ENCODE peak calls at places on chromosome 1, in four cellular contexts. F is mesendoderm, A is uterus, B is cardiac muscle cell. P is an unnamed sample. For H3K4me1 and H3K27me3, the result is how much of the 10 kb centered on the place peaks cover.

GRCh38 chr1:1187938-1188337 is 14.3 kb downstream of the TTLL10 start:
- DNase-seq in F (no peak), A (no peak), B (no peak), P (no peak)

GRCh38 chr1:5684791-5685190 is 307.4 kb downstream of the NPHP4 start:
- DNase-seq in F (no peak), A (no peak), B (no peak), P (no peak)

GRCh38 chr1:114756949-114757454 is 782 bp downstream of the CSDE1 start:
- DNase-seq in F (peak), A (peak), B (peak), P (peak)

GRCh38 chr1:156648496-156648895 is 6.6 kb downstream of the BCAN start:
- DNase-seq in F (no peak), A (no peak), B (no peak), P (no peak)

GRCh38 chr1:44068442-44068861 is 37.2 kb upstream of the SLC6A9 start:
- DNase-seq in F (no peak), A (no peak), B (no peak), P (no peak)

GRCh38 chr1:170530972-170531757 is 801 bp upstream of the GORAB start:
- DNase-seq in F (peak), A (peak), B (peak), P (peak)

GRCh38 chr1:210269981-210270380 is 37.4 kb downstream of the SERTAD4 start:
- DNase-seq in F (no peak), A (no peak), B (no peak), P (no peak)

GRCh38 chr1:223732993-223733798 is 20.9 kb downstream of the CAPN2 start:
- DNase-seq in F (no peak), A (no peak), B (peak), P (no peak)

GRCh38 chr1:223747838-223748335 is 35.5 kb downstream of the CAPN2 start:
- DNase-seq in F (no peak), A (peak), B (peak), P (peak)

GRCh38 chr1:109994654-109995053 is 10.1 kb downstream of the AHCYL1 start:
- DNase-seq in F (no peak), A (no peak), B (no peak), P (no peak)

GRCh38 chr1:51418384-51418959 is 88.1 kb upstream of the TTC39A start:
- DNase-seq in F (no peak), A (no peak), B (no peak), P (no peak)

GRCh38 chr1:35591211-35591610 is 18.1 kb downstream of the TFAP2E start:
- DNase-seq in F (no peak), A (no peak), B (no peak), P (no peak)

GRCh38 chr1:51850420-51851297 is 27.9 kb downstream of the NRDC start:
- DNase-seq in F (no peak), A (no peak), B (peak), P (no peak)

GRCh38 chr1:164664127-164664526 is 105.1 kb downstream of the PBX1 start:
- DNase-seq in F (no peak), A (no peak), B (no peak), P (no peak)

GRCh38 chr1:156480015-156480368 is 20.6 kb downstream of the MEF2D start:
- DNase-seq in F (peak), A (no peak), B (no peak), P (no peak)

GRCh38 chr1:216500273-216500967 is 77.2 kb upstream of the USH2A start:
- DNase-seq in F (no peak), A (no peak), B (no peak), P (no peak)

GRCh38 chr1:213260322-213261075 is 209.5 kb downstream of the RPS6KC1 start:
- DNase-seq in F (peak), A (no peak), B (no peak), P (no peak)

GRCh38 chr1:84782311-84782771 is 92.1 kb upstream of the SSX2IP start:
- DNase-seq in F (peak), A (peak), B (peak), P (peak)

GRCh38 chr1:28517649-28517999 is 11.8 kb downstream of the RCC1 start:
- DNase-seq in F (peak), A (no peak), B (no peak), P (peak)

GRCh38 chr1:28518000-28518744 is 12.3 kb downstream of the RCC1 start:
- DNase-seq in F (peak), A (peak), B (peak), P (peak)

GRCh38 chr1:28516518-28516956 is 10.7 kb downstream of the RCC1 start:
- DNase-seq in F (no peak), A (no peak), B (no peak), P (peak)

GRCh38 chr1:28519946-28520725 is 14.3 kb downstream of the RCC1 start:
- DNase-seq in F (no peak), A (no peak), B (no peak), P (no peak)

GRCh38 chr1:28518745-28519341 is 13.0 kb downstream of the RCC1 start:
- DNase-seq in F (peak), A (no peak), B (peak), P (no peak)
- H3K4me1 ChIP-seq in F (under half), A (under half), B (under half), P (under half)

GRCh38 chr1:53417003-53417402 is 42.2 kb upstream of the DMRTB1 start:
- DNase-seq in F (peak), A (no peak), B (no peak), P (no peak)
- H3K4me3 ChIP-seq in F (no peak), A (no peak), B (no peak), P (no peak)

DNA sequence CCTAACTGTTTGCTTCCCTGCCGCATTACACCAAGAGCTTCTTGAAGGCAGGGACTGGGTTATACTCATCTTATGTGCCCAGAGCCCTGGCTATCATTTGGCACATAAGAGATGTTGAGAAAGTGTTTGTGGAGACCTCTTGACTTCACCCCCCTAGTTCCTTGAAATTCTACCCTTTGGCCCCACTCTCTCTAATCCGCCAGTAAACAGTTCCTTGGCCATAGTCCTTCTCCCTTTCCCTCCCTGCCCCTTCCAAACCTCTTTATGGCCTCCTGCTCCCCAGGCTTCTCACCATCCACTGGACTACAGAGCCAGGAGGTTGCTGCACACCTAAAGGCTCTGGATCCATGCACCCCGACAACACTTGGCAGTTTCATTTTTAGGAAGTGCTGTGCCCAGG is 1.5 kb upstream of the CDK18 start:
- DNase-seq in F (no peak), A (no peak), B (no peak), P (no peak)
- H3K27me3 ChIP-seq in F (under half), A (under half), B (under half), P (under half)

GRCh38 chr1:159923203-159924024 is 1.9 kb downstream of the TAGLN2 start:
- DNase-seq in F (peak), A (peak), B (peak), P (peak)
- H3K4me1 ChIP-seq in F (under half), A (under half), B (under half), P (under half)

DNA sequence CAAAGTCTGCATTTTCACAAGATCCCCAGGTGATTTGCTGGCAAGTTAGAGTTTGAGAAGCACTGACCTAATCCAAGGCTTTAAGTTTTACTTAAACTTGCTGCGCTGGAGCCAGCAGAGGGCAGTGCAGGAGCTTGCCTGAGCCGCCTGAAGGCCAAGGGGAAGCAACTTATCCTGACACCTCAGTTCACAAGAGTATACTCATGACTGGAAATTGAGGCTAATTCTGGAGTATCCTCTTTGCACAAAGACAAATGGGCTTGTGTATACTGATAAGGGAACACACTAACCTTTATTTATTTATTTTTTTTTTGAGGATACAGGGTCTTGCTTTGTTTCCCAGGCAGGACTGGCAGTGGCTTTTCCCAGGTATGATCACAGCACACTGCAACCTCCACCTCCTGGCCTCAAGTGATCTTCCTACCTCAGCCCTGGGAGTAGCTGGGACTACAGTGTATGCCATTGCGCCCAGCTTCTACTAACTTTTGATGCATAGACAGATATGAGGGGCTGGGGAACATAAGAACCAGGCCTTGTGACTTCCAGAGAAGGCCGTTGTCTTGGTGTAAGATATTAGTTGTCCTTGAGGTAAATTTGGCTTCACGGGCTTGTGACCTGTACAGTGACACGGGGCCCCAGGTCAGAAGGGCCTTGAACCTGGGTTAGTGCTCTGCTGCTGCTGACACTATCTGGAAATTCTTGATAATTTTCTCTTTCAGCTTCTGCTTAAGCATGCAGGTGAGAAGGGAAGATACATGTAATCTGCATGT is 29.0 kb upstream of the SLAMF1 start:
- DNase-seq in F (peak), A (peak), B (peak), P (peak)
- H3K4me3 ChIP-seq in F (no peak), A (no peak), B (no peak), P (no peak)

DNA sequence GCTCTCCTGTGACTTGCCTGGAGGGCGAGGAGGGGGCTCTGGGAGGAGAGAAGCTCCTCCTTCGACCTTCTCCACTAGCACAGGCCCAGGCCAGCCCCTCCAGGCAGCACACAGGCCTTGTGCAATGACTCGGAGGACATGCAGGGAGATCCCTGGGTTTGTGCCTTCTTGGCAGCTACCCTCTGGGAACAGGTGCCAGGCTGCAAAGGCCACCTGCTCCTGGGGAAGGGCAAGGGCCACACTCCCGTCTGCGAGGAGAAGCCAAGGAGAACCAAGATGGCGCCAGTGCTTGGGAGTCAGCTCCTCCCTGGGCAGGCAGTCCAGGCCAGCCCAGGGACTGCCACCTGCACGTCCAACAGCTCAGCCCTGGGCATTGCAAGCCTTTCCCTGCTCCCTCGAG is 15.3 kb downstream of the CASZ1 start:
- DNase-seq in F (no peak), A (no peak), B (no peak), P (no peak)
- H3K27me3 ChIP-seq in F (under half), A (under half), B (under half), P (under half)

GRCh38 chr1:19427087-19427781 is 58.1 kb downstream of the CAPZB start:
- DNase-seq in F (no peak), A (no peak), B (no peak), P (no peak)
- H3K4me1 ChIP-seq in F (under half), A (under half), B (under half), P (under half)

DNA sequence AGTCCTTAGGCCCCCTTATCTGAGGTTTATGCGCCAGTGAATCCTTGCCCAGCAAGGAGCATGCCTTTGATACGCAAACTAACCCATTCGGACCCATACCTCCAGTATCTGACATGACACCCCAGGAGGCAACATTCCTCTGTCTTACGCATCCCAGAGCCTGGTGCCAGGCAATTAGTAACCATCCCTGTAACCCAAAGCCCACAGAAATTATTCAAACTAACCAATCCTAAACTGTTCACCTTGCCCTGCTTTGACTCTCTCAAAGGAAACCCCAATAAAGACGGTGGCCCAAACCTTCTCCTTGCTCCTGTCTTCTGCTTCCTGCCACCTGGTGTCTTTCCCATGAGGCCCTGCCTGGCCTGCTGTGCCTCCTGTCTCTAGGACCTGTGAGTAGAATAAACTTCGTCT is 36.4 kb downstream of the ZNF496 start:
- DNase-seq in F (peak), A (no peak), B (peak), P (no peak)
- H3K4me3 ChIP-seq in F (no peak), A (no peak), B (no peak), P (no peak)